ENCODE peak calls at places on chromosomes 3 and 15, in eight cellular contexts. V, U, H, T, B, Z, R and I are unnamed samples. For H3K4me1 and H3K9me3, the result is how much of the 10 kb centered on the place peaks cover.

GRCh38 chr15:68989876-68990754 is 24.4 kb upstream of the NOX5 start:
- DNase-seq in T (no peak), R (no peak), B (no peak), V (no peak), Z (no peak), H (no peak), U (no peak), I (no peak)

GRCh38 chr15:77024273-77025065 is 29.5 kb downstream of the PSTPIP1 start:
- DNase-seq in B (peak), V (peak), R (peak), T (peak), H (peak), U (peak), Z (peak), I (peak)

GRCh38 chr15:80861776-80862175 is 82.6 kb downstream of the CEMIP start:
- DNase-seq in T (no peak), U (no peak), H (no peak), V (no peak), Z (no peak), B (peak), R (peak), I (no peak)

GRCh38 chr3:149638401-149639092 is 19.3 kb downstream of the WWTR1 start:
- DNase-seq in Z (peak), U (no peak), H (no peak), R (peak), V (no peak), B (no peak), T (no peak), I (no peak)

GRCh38 chr15:50797926-50798325 is 32.4 kb upstream of the SPPL2A start:
- DNase-seq in U (no peak), T (no peak), B (no peak), H (peak), V (no peak), Z (peak), R (no peak), I (no peak)

GRCh38 chr3:194089357-194090177 is 46.4 kb upstream of the HES1 start:
- DNase-seq in R (peak), V (peak), U (peak), Z (peak), B (peak), H (no peak), T (peak), I (no peak)

GRCh38 chr3:71153753-71154152 is 429.8 kb downstream of the FOXP1 start:
- DNase-seq in B (no peak), Z (peak), R (no peak), V (no peak), H (no peak), T (no peak), U (no peak), I (no peak)

GRCh38 chr3:137110392-137110996 is 152.7 kb downstream of the IL20RB start:
- DNase-seq in T (no peak), R (no peak), V (no peak), H (no peak), B (no peak), U (no peak), Z (peak), I (no peak)

GRCh38 chr3:189871384-189871783 is 240.2 kb downstream of the TP63 start:
- DNase-seq in H (no peak), U (no peak), B (no peak), T (no peak), Z (no peak), V (no peak), R (no peak), I (no peak)

GRCh38 chr3:69983546-69984265 is 15.8 kb upstream of the SAMMSON start:
- DNase-seq in U (no peak), Z (no peak), R (no peak), H (no peak), T (no peak), B (no peak), V (no peak), I (no peak)

GRCh38 chr3:52190294-52190841 is 7.6 kb upstream of the ALAS1 start:
- DNase-seq in B (peak), R (peak), H (peak), T (peak), U (no peak), Z (no peak), V (no peak), I (no peak)

GRCh38 chr3:101944308-101944707 is 95.0 kb downstream of the NFKBIZ start:
- DNase-seq in U (no peak), T (no peak), Z (no peak), H (no peak), R (no peak), V (no peak), B (no peak), I (no peak)

GRCh38 chr3:12884104-12884742 is 42.9 kb upstream of the RPL32 start:
- DNase-seq in U (no peak), Z (no peak), T (no peak), B (peak), H (no peak), V (no peak), R (peak), I (no peak)

GRCh38 chr15:60389261-60390077 is 8.3 kb downstream of the ANXA2 start:
- DNase-seq in T (no peak), H (no peak), V (no peak), B (no peak), U (no peak), Z (no peak), R (no peak), I (no peak)

GRCh38 chr3:186882881-186883685 is 40.6 kb downstream of the ADIPOQ start:
- DNase-seq in H (no peak), R (no peak), U (no peak), B (no peak), Z (no peak), T (no peak), V (no peak), I (no peak)

GRCh38 chr3:46656778-46657556 is 36.5 kb downstream of the ALS2CL start:
- DNase-seq in H (peak), B (no peak), U (no peak), R (no peak), V (no peak), T (no peak), Z (no peak), I (no peak)

GRCh38 chr3:55158345-55158744 is 230.5 kb upstream of the LRTM1 start:
- DNase-seq in V (no peak), B (no peak), R (no peak), U (no peak), T (no peak), H (no peak), Z (no peak), I (no peak)

GRCh38 chr15:22735781-22736180 is 50.7 kb upstream of the NIPA1 start:
- DNase-seq in U (no peak), V (no peak), H (no peak), T (no peak), Z (no peak), B (no peak), R (no peak), I (no peak)

GRCh38 chr3:136193273-136194043 is 2.7 kb downstream of the MSL2 start:
- DNase-seq in V (no peak), R (no peak), T (no peak), Z (no peak), H (no peak), U (no peak), B (no peak), I (no peak)

GRCh38 chr3:99562138-99562537 is 76.3 kb upstream of the COL8A1 start:
- DNase-seq in H (no peak), U (no peak), T (no peak), V (no peak), B (no peak), R (no peak), Z (peak), I (no peak)

GRCh38 chr3:46882377-46883015 is 5.0 kb downstream of the PTH1R start:
- DNase-seq in H (no peak), B (no peak), V (no peak), U (no peak), Z (peak), T (no peak), R (peak), I (no peak)

GRCh38 chr3:155504682-155505081 is 211.2 kb upstream of the STRIT1 start:
- DNase-seq in T (no peak), H (no peak), U (no peak), V (no peak), Z (no peak), B (no peak), R (no peak), I (no peak)

GRCh38 chr3:72162649-72163184 is 377.8 kb upstream of the PROK2 start:
- DNase-seq in V (no peak), Z (no peak), R (no peak), B (no peak), H (no peak), U (no peak), T (no peak), I (no peak)

GRCh38 chr15:89395996-89396395 is 61.4 kb upstream of the POLG start:
- DNase-seq in H (no peak), Z (no peak), T (no peak), R (no peak), B (no peak), U (no peak), V (no peak), I (no peak)

GRCh38 chr15:72375501-72375845 is 341 bp downstream of the HEXA start:
- DNase-seq in U (peak), T (peak), B (peak), R (no peak), V (no peak), Z (no peak), H (peak), I (peak)

GRCh38 chr3:75814797-75815196 is 29.4 kb upstream of the ZNF717 start:
- DNase-seq in U (no peak), R (no peak), B (no peak), Z (no peak), T (no peak), H (no peak), V (no peak), I (no peak)

GRCh38 chr15:87672309-87672897 is 584.1 kb downstream of the NTRK3 start:
- DNase-seq in H (no peak), B (peak), R (peak), Z (peak), T (no peak), U (no peak), V (no peak), I (peak)

GRCh38 chr3:115843206-115843605 is 219.9 kb downstream of the GAP43 start:
- DNase-seq in B (no peak), V (no peak), R (no peak), U (no peak), Z (peak), T (no peak), H (no peak), I (no peak)

GRCh38 chr3:88189361-88189810 is 39.6 kb downstream of the C3orf38 start:
- DNase-seq in R (no peak), U (no peak), Z (no peak), V (no peak), B (no peak), H (no peak), T (no peak), I (no peak)

GRCh38 chr3:2247831-2248230 is 149.2 kb downstream of the CNTN4 start:
- DNase-seq in B (no peak), H (no peak), Z (peak), V (no peak), T (no peak), R (no peak), U (no peak), I (no peak)

GRCh38 chr3:191721983-191722382 is 261.0 kb downstream of the PYDC2 start:
- DNase-seq in T (no peak), V (no peak), B (no peak), R (no peak), U (no peak), H (no peak), Z (peak), I (no peak)
- H3K4me1 ChIP-seq in T (under half), V (under half), B (under half), R (under half), U (under half), H (under half), Z (under half), I (under half)

DNA sequence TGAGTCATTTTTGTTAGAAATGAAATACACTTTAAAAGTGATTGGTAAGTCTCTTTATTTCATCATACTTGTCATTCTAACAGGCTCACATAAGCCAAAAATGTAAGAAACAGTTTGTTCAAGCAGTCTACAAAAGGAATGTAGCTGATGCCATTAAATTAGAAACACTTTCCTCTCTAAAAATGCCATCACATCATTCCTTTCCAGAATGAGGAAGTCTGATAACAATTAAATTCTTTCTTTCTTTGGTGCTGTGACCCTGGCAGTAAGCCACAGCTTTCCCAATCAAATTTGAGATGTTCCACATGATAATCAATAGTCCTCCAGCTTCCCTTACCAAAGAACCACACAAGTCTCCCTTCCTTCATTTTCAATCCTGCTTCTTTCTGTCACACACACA is 9.4 kb upstream of the P2RY1 start:
- DNase-seq in H (no peak), V (no peak), Z (no peak), B (no peak), T (no peak), U (no peak), R (no peak), I (no peak)
- H3K27ac ChIP-seq in H (no peak), V (no peak), Z (no peak), B (no peak), T (no peak), U (no peak), R (no peak), I (no peak)

GRCh38 chr15:67829647-67830504 is 4.6 kb downstream of the SKOR1 start:
- DNase-seq in V (no peak), R (no peak), T (no peak), H (no peak), B (no peak), Z (no peak), U (no peak), I (no peak)
- H3K9me3 ChIP-seq in V (under half), R (under half), T (under half), H (under half), B (under half), Z (under half), U (under half), I (under half)

DNA sequence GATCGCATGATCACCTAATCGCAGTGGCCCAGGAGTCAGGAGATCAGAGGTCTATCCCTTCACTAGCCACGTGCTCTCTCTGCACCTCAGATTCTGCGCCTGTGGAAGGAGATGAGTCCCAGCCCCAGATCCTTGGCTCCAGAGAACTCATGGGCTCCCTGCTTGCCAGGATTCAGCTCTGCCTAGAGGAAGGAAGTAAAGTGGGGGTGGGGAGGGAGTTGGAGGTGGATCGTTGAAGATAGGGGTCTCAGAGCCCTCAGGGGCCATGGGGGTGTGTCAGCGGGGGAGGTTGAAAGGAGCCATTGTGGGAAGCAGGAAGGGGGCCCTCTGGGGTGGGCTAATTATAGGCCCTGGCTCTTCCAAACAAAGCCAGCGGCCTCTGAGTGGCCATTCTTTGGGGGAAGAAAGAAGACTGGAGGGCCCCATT is 11.3 kb upstream of the STRA6 start:
- DNase-seq in V (no peak), H (no peak), U (no peak), B (no peak), T (no peak), Z (no peak), R (no peak), I (no peak)
- H3K4me1 ChIP-seq in V (under half), H (under half), U (under half), B (under half), T (under half), Z (under half), R (under half), I (under half)

DNA sequence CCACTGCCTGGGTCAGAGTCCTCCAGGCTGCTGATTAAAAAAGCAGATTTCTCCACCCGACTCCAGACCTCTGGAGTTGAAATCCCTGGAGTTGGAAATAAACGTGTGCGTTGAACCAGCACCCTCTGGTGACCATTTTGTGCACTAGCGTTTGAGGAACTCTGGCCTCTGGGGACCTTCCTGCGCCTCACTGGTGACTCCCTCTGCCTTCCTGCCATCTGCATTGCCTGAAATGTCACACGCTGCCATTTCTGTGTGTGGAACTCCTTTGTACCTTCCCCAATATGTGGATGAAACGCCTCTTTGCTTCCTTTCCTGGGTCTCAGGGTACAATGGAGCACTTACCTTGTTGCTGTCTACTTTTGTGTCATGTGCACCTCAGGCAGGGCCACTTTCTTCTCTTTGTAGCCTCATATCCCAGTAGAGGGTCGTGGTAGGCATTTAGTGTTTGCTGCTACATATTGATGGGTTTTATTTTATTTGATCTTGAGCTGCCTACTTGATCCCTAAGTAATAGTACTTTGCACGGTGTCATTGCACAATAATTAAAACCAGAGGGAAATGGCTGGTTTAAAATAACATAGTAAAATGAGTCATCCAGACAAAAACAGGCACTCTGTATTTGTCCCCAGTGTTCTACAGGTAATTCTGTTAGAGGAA is 56.8 kb downstream of the GPR171 start:
- DNase-seq in B (peak), V (peak), U (no peak), R (peak), T (peak), Z (peak), H (peak), I (peak)
- H3K27ac ChIP-seq in B (no peak), V (no peak), U (no peak), R (no peak), T (no peak), Z (peak), H (no peak), I (no peak)

GRCh38 chr15:79777916-79778315 is 118.9 kb downstream of the MTHFS start:
- DNase-seq in T (no peak), U (no peak), B (no peak), V (no peak), Z (no peak), R (no peak), H (no peak), I (no peak)
- H3K9me3 ChIP-seq in T (under half), U (under half), B (under half), V (under half), Z (under half), R (under half), H (under half), I (under half)

GRCh38 chr3:184566441-184567414 is 5.1 kb downstream of the EPHB3 start:
- DNase-seq in Z (no peak), R (no peak), B (no peak), V (no peak), H (peak), T (no peak), U (peak), I (peak)
- H3K4me1 ChIP-seq in Z (under half), R (under half), B (under half), V (under half), H (under half), T (half or more), U (half or more), I (under half)